ENCODE peak calls at places on chromosomes 13 and 19, in four cellular contexts. R is K562, N is SK-N-SH, Y is HepG2. P is an unnamed sample.

GRCh38 chr13:108609353-108609752 is 20.1 kb upstream of the MYO16 start:
- DNase-seq in R (no peak), N (peak; percentile 33), Y (no peak), P (no peak)

GRCh38 chr19:389246-389934 is 19.6 kb downstream of the C2CD4C start:
- DNase-seq in R (no peak), N (no peak), Y (no peak), P (peak; percentile 33)

GRCh38 chr19:19459099-19459498 is 53.6 kb downstream of the GATAD2A start:
- DNase-seq in R (no peak), N (no peak), Y (no peak), P (no peak)

GRCh38 chr19:22882797-22883196 is 50.7 kb downstream of the ZNF723 start:
- DNase-seq in R (no peak), N (peak; percentile 4), Y (peak; percentile 15), P (no peak)

GRCh38 chr19:32566246-32566830 is 14.7 kb upstream of the PDCD5 start:
- DNase-seq in R (no peak), N (no peak), Y (no peak), P (no peak)

GRCh38 chr19:34490141-34490766 is 8.7 kb downstream of the WTIP start:
- DNase-seq in R (no peak), N (no peak), Y (no peak), P (peak; percentile 6)

GRCh38 chr19:3670258-3670795 is 29.9 kb downstream of the PIP5K1C start:
- DNase-seq in R (peak; percentile 83), N (no peak), Y (no peak), P (no peak)

GRCh38 chr19:55106591-55106990 is 10.8 kb downstream of the PPP1R12C start:
- DNase-seq in R (no peak), N (no peak), Y (no peak), P (no peak)

GRCh38 chr13:59415498-59415897 is 748.2 kb downstream of the DIAPH3 start:
- DNase-seq in R (no peak), N (no peak), Y (no peak), P (no peak)

GRCh38 chr19:18150776-18151624 is 2.0 kb upstream of the PIK3R2 start:
- DNase-seq in R (no peak), N (no peak), Y (no peak), P (no peak)

GRCh38 chr19:18418034-18418724 is 1.0 kb upstream of the SSBP4 start:
- DNase-seq in R (no peak), N (no peak), Y (no peak), P (peak; percentile 11)

GRCh38 chr13:50912851-50913250 is 3.3 kb downstream of the RNASEH2B start:
- DNase-seq in R (no peak), N (no peak), Y (no peak), P (no peak)

GRCh38 chr13:97030705-97031452 is 36.6 kb upstream of the OXGR1 start:
- DNase-seq in R (peak; percentile 15), N (peak; percentile 47), Y (peak; percentile 19), P (no peak)

GRCh38 chr13:65560936-65561335 is 1669.2 kb downstream of the PCDH9 start:
- DNase-seq in R (no peak), N (no peak), Y (no peak), P (no peak)

GRCh38 chr19:39053276-39054090 is 21.1 kb upstream of the FBXO27 start:
- DNase-seq in R (no peak), N (no peak), Y (peak; percentile 68), P (no peak)

GRCh38 chr13:27595055-27595811 is 25.1 kb downstream of the LNX2 start:
- DNase-seq in R (no peak), N (no peak), Y (no peak), P (no peak)

GRCh38 chr13:21137696-21138095 is 38.7 kb downstream of the SKA3 start:
- DNase-seq in R (no peak), N (no peak), Y (peak; percentile 20), P (no peak)

GRCh38 chr13:74274946-74275345 is 140.7 kb upstream of the KLF12 start:
- DNase-seq in R (no peak), N (no peak), Y (no peak), P (no peak)

GRCh38 chr13:28566891-28567290 is 72.0 kb upstream of the FLT1 start:
- DNase-seq in R (no peak), N (no peak), Y (no peak), P (no peak)

GRCh38 chr19:36169084-36169760 is 17.0 kb upstream of the COX7A1 start:
- DNase-seq in R (no peak), N (no peak), Y (no peak), P (no peak)

GRCh38 chr13:47184311-47184710 is 287.5 kb upstream of the HTR2A start:
- DNase-seq in R (no peak), N (no peak), Y (no peak), P (no peak)

GRCh38 chr13:108470921-108471320 is 158.5 kb upstream of the MYO16 start:
- DNase-seq in R (no peak), N (no peak), Y (no peak), P (no peak)

GRCh38 chr19:12112238-12112637 is 27.9 kb downstream of the ZNF20 start:
- DNase-seq in R (no peak), N (no peak), Y (peak; percentile 79), P (no peak)

GRCh38 chr19:40614595-40615411 is 13.6 kb downstream of the LTBP4 start:
- DNase-seq in R (peak; percentile 86), N (peak; percentile 51), Y (no peak), P (peak; percentile 94)
- TF ChIP-seq FOXJ3 in R (no peak), N (no peak), Y (no peak), P (no peak)

GRCh38 chr19:47172666-47173455 is 42.2 kb downstream of the SAE1 start:
- DNase-seq in R (no peak), N (no peak), Y (no peak), P (no peak)

GRCh38 chr19:47179643-47180310 is 49.1 kb downstream of the SAE1 start:
- DNase-seq in R (no peak), N (no peak), Y (no peak), P (no peak)

GRCh38 chr19:47176627-47177090 is 46.0 kb downstream of the SAE1 start:
- DNase-seq in R (no peak), N (no peak), Y (no peak), P (no peak)

GRCh38 chr19:47176071-47176626 is 45.5 kb downstream of the SAE1 start:
- DNase-seq in R (no peak), N (no peak), Y (no peak), P (no peak)
- TF ChIP-seq FOXJ3 in R (no peak), N (no peak), Y (no peak), P (no peak)

GRCh38 chr19:7368456-7368855 is 19.7 kb downstream of the ARHGEF18 start:
- DNase-seq in R (no peak), N (no peak), Y (no peak), P (no peak)
- TF ChIP-seq FOXJ3 in R (no peak), N (no peak), Y (no peak), P (no peak)

DNA sequence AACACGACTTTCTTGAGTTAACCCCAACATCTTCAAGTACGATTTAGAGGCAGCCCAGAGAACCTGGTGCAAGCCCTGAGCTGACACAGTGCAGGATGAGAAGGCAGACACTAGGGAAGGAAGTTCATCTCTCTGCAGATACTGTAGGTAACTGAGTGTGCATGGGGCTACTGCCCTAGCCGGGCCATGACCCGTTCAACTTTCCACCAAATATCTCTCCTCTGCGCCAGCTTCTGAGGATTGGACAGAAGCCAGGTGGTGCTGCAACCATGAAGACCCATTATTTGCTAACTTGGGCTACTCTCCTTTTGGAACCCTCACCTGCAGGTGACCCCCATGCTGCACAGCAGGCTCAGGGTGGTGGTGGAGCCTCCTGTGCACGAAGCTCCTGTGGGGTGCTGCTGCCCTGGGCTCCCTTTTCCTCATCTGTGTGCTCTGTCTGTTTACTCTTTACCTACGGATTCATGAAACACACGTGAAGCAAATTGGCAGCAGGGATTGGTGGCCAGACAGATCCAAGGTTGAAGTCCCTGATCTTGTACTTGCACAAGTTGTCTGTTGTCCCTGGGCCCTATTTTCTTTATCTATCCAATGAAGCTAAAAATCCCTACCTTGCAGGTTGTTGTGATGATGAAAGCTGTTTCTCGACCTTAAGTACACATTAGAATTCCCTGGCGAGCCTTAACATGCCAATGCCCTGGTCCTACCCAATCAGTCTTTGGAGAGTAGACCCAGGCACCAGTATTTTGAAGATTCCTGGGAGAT is 227.8 kb downstream of the LACC1 start:
- DNase-seq in R (no peak), N (no peak), Y (peak; percentile 2), P (no peak)
- TF ChIP-seq FOXJ3 in R (no peak), N (no peak), Y (no peak), P (no peak)

GRCh38 chr19:44582581-44583265 is 30.6 kb upstream of the IGSF23 start:
- DNase-seq in R (peak; percentile 75), N (peak; percentile 46), Y (no peak), P (peak; percentile 86)
- TF ChIP-seq FOXJ3 in R (no peak), N (no peak), Y (no peak), P (no peak)

P was measured in WTC11.